ENCODE peak calls at places on chromosomes 1 and 21, in ten cellular contexts. Z is esophagus squamous epithelium; M is C1 segment of cervical spinal cord; A is stimulated activated CD4-positive, alpha-beta T cell treated with anti-CD3 and anti-CD28 coated beads, Interleukin-1b, Interleukin-23, amount 100 ng/mL, for 24 hours; K is NCI-H2171; T is hypothalamus; N is adrenal gland; X is 8988T; R is T-helper 2 cell; B is psoas muscle. G is an unnamed sample.

GRCh38 chr1:234398849-234399381 is 25.7 kb downstream of the COA6 start:
- DNase-seq in N (no peak), K (no peak), R (no peak), X (no peak), B (no peak), Z (no peak), T (no peak), M (no peak), A (no peak), G (no peak)

GRCh38 chr1:187551061-187551460 is 722.3 kb downstream of the PLA2G4A start:
- DNase-seq in B (peak; percentile 47), X (no peak), N (no peak), R (no peak), Z (no peak), K (no peak), T (no peak), A (no peak), M (no peak), G (no peak)

GRCh38 chr1:34378968-34379729 is 202.4 kb downstream of the C1orf94 start:
- DNase-seq in A (no peak), R (no peak), X (no peak), M (no peak), N (peak; percentile 24), B (no peak), T (no peak), K (peak; percentile 63), Z (no peak), G (no peak)

GRCh38 chr1:179815642-179816041 is 62.0 kb downstream of the TOR1AIP2 start:
- DNase-seq in M (no peak), Z (no peak), T (no peak), X (no peak), A (no peak), K (no peak), B (no peak), R (no peak), N (no peak), G (no peak)

GRCh38 chr21:21860888-21861287 is 862.7 kb downstream of the NCAM2 start:
- DNase-seq in T (no peak), B (no peak), M (no peak), K (no peak), X (no peak), Z (no peak), A (no peak), N (no peak), R (no peak), G (no peak)

GRCh38 chr21:14691924-14692323 is 145.8 kb upstream of the SAMSN1 start:
- DNase-seq in M (no peak), N (no peak), A (no peak), Z (no peak), K (no peak), R (no peak), X (no peak), B (no peak), T (no peak), G (no peak)

GRCh38 chr1:164559342-164560070 is 522 bp downstream of the PBX1 start:
- DNase-seq in T (no peak), A (no peak), B (peak; percentile 71), Z (no peak), N (peak; percentile 51), R (no peak), K (peak; percentile 18), X (no peak), M (peak; percentile 38), G (no peak)

GRCh38 chr1:203081465-203082355 is 4.1 kb downstream of the MYOG start:
- DNase-seq in X (no peak), B (no peak), M (no peak), Z (no peak), T (no peak), A (no peak), K (no peak), R (no peak), N (no peak), G (no peak)

GRCh38 chr1:194952171-194952570 is 1656.1 kb downstream of the KCNT2 start:
- DNase-seq in A (no peak), T (no peak), K (no peak), R (no peak), B (no peak), M (no peak), X (no peak), Z (no peak), N (no peak), G (no peak)

GRCh38 chr1:10495942-10496341 is 21.2 kb downstream of the PEX14 start:
- DNase-seq in T (no peak), R (peak; percentile 54), B (no peak), N (no peak), A (no peak), M (no peak), K (no peak), X (no peak), Z (no peak), G (no peak)

GRCh38 chr1:3497521-3497920 is 43.1 kb downstream of the ARHGEF16 start:
- DNase-seq in T (no peak), A (no peak), M (no peak), R (no peak), X (no peak), B (no peak), K (no peak), N (no peak), Z (no peak), G (no peak)

GRCh38 chr1:221868894-221869293 is 127.0 kb upstream of the DUSP10 start:
- DNase-seq in R (no peak), T (no peak), K (no peak), X (no peak), N (no peak), Z (no peak), M (no peak), A (no peak), B (no peak), G (no peak)

GRCh38 chr1:21931171-21932093 is 5.7 kb downstream of the HSPG2 start:
- DNase-seq in B (peak; percentile 83), X (peak; percentile 71), T (no peak), M (no peak), R (no peak), Z (no peak), N (peak; percentile 89), K (no peak), A (no peak), G (no peak)

GRCh38 chr1:159999204-159999603 is 32.6 kb downstream of the PIGM start:
- DNase-seq in M (no peak), R (no peak), K (no peak), X (no peak), T (no peak), A (no peak), N (no peak), Z (no peak), B (no peak), G (no peak)

GRCh38 chr21:37536616-37537278 is 170.2 kb downstream of the DYRK1A start:
- DNase-seq in Z (no peak), B (no peak), T (no peak), N (no peak), A (no peak), X (no peak), R (no peak), M (no peak), K (no peak), G (no peak)

GRCh38 chr1:147246910-147247655 is 4.6 kb downstream of the CHD1L start:
- DNase-seq in Z (no peak), M (no peak), T (no peak), N (no peak), B (no peak), A (no peak), K (no peak), R (no peak), X (no peak), G (no peak)

GRCh38 chr21:21921410-21922232 is 923.4 kb downstream of the NCAM2 start:
- DNase-seq in R (no peak), K (peak; percentile 8), A (no peak), M (no peak), Z (no peak), N (no peak), X (no peak), T (no peak), B (no peak), G (no peak)

GRCh38 chr21:41367598-41368360 is 6.0 kb downstream of the MX2 start:
- DNase-seq in B (no peak), X (no peak), N (no peak), Z (peak; percentile 6), A (no peak), R (no peak), M (no peak), T (no peak), K (no peak), G (no peak)

GRCh38 chr1:87197156-87197555 is 131.5 kb upstream of the LMO4 start:
- DNase-seq in N (no peak), B (no peak), A (no peak), R (no peak), K (no peak), M (no peak), T (no peak), Z (no peak), X (no peak), G (no peak)

GRCh38 chr1:57041901-57042300 is 76.1 kb upstream of the C8B start:
- DNase-seq in X (no peak), T (no peak), N (no peak), M (no peak), B (no peak), R (no peak), K (no peak), Z (no peak), A (no peak), G (no peak)

GRCh38 chr1:220189750-220190347 is 82.4 kb downstream of the RAB3GAP2 start:
- DNase-seq in A (no peak), R (no peak), T (no peak), M (no peak), N (no peak), B (no peak), Z (no peak), K (peak; percentile 9), X (no peak), G (no peak)

GRCh38 chr1:18144062-18144461 is 36.5 kb downstream of the IGSF21 start:
- DNase-seq in R (no peak), N (no peak), T (no peak), B (no peak), X (no peak), Z (no peak), A (no peak), M (no peak), K (no peak), G (no peak)

G was measured in thoracic aorta.